ENCODE peak calls at places on chromosomes 11 and 22, in eight cellular contexts. O is neural progenitor cell; S is IMR-90; I is stomach; L is right cardiac atrium; Y is heart right ventricle; H is CD8-positive, alpha-beta T cell; R is left ventricle myocardium inferior. A is an unnamed sample.

GRCh38 chr11:111635706-111636045 is 33.4 kb downstream of the SIK2 start:
- DNase-seq in O (no peak), S (peak; percentile 67), I (no peak), L (peak; percentile 58), Y (peak; percentile 62), H (no peak), R (peak; percentile 25), A (no peak)

GRCh38 chr11:126354631-126355323 is 709 bp upstream of the ST3GAL4 start:
- DNase-seq in O (no peak), S (no peak), I (no peak), L (no peak), Y (no peak), H (no peak), R (peak; percentile 12), A (no peak)

GRCh38 chr22:24822471-24822870 is 16.5 kb downstream of the SGSM1 start:
- DNase-seq in O (no peak), S (no peak), I (peak; percentile 56), L (no peak), Y (no peak), H (no peak), R (no peak), A (no peak)

GRCh38 chr22:23608583-23608982 is 23.5 kb downstream of the DRICH1 start:
- DNase-seq in O (peak; percentile 88), S (peak; percentile 39), I (no peak), L (no peak), Y (no peak), H (no peak), R (no peak), A (no peak)

GRCh38 chr11:3642071-3642951 is 519 bp upstream of the ART5 start:
- DNase-seq in O (peak; percentile 97), S (peak; percentile 58), I (peak; percentile 85), L (peak; percentile 89), Y (peak; percentile 84), H (peak; percentile 55), R (peak; percentile 87), A (peak; percentile 75)

GRCh38 chr11:14422052-14422813 is 63.2 kb upstream of the RRAS2 start:
- DNase-seq in O (peak; percentile 81), S (peak; percentile 100), I (peak; percentile 57), L (peak; percentile 91), Y (peak; percentile 83), H (no peak), R (peak; percentile 88), A (peak; percentile 78)

GRCh38 chr11:68213135-68213515 is at the start of gene KMT5B:
- DNase-seq in O (no peak), S (peak; percentile 54), I (peak; percentile 59), L (peak; percentile 50), Y (peak; percentile 70), H (peak; percentile 54), R (peak; percentile 78), A (peak; percentile 50)

GRCh38 chr11:106424111-106424510 is 346.6 kb downstream of the AASDHPPT start:
- DNase-seq in O (no peak), S (peak; percentile 83), I (no peak), L (no peak), Y (no peak), H (no peak), R (no peak), A (no peak)

GRCh38 chr11:65399845-65400244 is 13.4 kb downstream of the FRMD8 start:
- DNase-seq in O (no peak), S (no peak), I (no peak), L (no peak), Y (no peak), H (no peak), R (no peak), A (no peak)

GRCh38 chr11:74687237-74688005 is 43.8 kb downstream of the CHRDL2 start:
- DNase-seq in O (no peak), S (peak; percentile 53), I (no peak), L (peak; percentile 57), Y (no peak), H (no peak), R (no peak), A (no peak)

GRCh38 chr11:104076455-104076854 is 40.0 kb downstream of the DDI1 start:
- DNase-seq in O (no peak), S (no peak), I (no peak), L (no peak), Y (no peak), H (no peak), R (no peak), A (no peak)

GRCh38 chr11:45176996-45177395 is 30.6 kb downstream of the PRDM11 start:
- DNase-seq in O (no peak), S (no peak), I (peak; percentile 40), L (no peak), Y (no peak), H (no peak), R (no peak), A (no peak)

GRCh38 chr11:87061766-87062165 is 24.0 kb downstream of the TMEM135 start:
- DNase-seq in O (no peak), S (no peak), I (no peak), L (no peak), Y (no peak), H (no peak), R (no peak), A (no peak)

GRCh38 chr11:116773203-116774112 is 671 bp upstream of the BUD13 start:
- DNase-seq in O (no peak), S (peak; percentile 17), I (no peak), L (no peak), Y (no peak), H (no peak), R (no peak), A (no peak)

GRCh38 chr11:105368711-105369110 is 229.1 kb upstream of the CARD18 start:
- DNase-seq in O (no peak), S (no peak), I (no peak), L (no peak), Y (no peak), H (no peak), R (no peak), A (no peak)

GRCh38 chr11:127056338-127056971 is 55.9 kb upstream of the KIRREL3 start:
- DNase-seq in O (no peak), S (no peak), I (no peak), L (no peak), Y (no peak), H (no peak), R (no peak), A (no peak)

GRCh38 chr11:2523821-2524391 is 79.1 kb downstream of the KCNQ1 start:
- DNase-seq in O (peak; percentile 1), S (no peak), I (peak; percentile 22), L (no peak), Y (no peak), H (no peak), R (peak; percentile 10), A (no peak)

GRCh38 chr11:86952933-86953637 is 2.1 kb downstream of the FZD4 start:
- DNase-seq in O (no peak), S (peak; percentile 59), I (no peak), L (no peak), Y (no peak), H (no peak), R (no peak), A (no peak)

GRCh38 chr11:121814962-121815361 is 301.1 kb downstream of the BLID start:
- DNase-seq in O (no peak), S (peak; percentile 59), I (no peak), L (no peak), Y (no peak), H (no peak), R (no peak), A (no peak)

GRCh38 chr11:126210871-126211235 is 597 bp downstream of the RPUSD4 start:
- DNase-seq in O (peak; percentile 43), S (no peak), I (no peak), L (no peak), Y (no peak), H (no peak), R (no peak), A (no peak)

GRCh38 chr11:69654660-69655478 is 13.9 kb downstream of the CCND1 start:
- DNase-seq in O (no peak), S (peak; percentile 52), I (no peak), L (peak; percentile 14), Y (no peak), H (no peak), R (no peak), A (no peak)
- H3K27ac ChIP-seq in O (no peak overlapping the region), S (no peak overlapping the region), I (no peak overlapping the region), L (no peak overlapping the region), Y (no peak overlapping the region), H (no peak overlapping the region), R (no peak overlapping the region), A (no peak overlapping the region)

GRCh38 chr11:48043998-48044512 is 63.7 kb downstream of the PTPRJ start:
- DNase-seq in O (no peak), S (no peak), I (no peak), L (no peak), Y (no peak), H (no peak), R (no peak), A (no peak)
- H3K4me3 ChIP-seq in O (no peak overlapping the region), S (no peak overlapping the region), I (no peak overlapping the region), L (no peak overlapping the region), Y (no peak overlapping the region), H (no peak overlapping the region), R (no peak overlapping the region), A (no peak overlapping the region)

GRCh38 chr11:115676768-115677167 is 172.6 kb upstream of the CADM1 start:
- DNase-seq in O (no peak), S (peak; percentile 81), I (no peak), L (no peak), Y (no peak), H (no peak), R (no peak), A (no peak)
- H3K27ac ChIP-seq in O (no peak overlapping the region), S (peak overlapping the region; percentile 88), I (no peak overlapping the region), L (no peak overlapping the region), Y (no peak overlapping the region), H (no peak overlapping the region), R (no peak overlapping the region), A (no peak overlapping the region)

DNA sequence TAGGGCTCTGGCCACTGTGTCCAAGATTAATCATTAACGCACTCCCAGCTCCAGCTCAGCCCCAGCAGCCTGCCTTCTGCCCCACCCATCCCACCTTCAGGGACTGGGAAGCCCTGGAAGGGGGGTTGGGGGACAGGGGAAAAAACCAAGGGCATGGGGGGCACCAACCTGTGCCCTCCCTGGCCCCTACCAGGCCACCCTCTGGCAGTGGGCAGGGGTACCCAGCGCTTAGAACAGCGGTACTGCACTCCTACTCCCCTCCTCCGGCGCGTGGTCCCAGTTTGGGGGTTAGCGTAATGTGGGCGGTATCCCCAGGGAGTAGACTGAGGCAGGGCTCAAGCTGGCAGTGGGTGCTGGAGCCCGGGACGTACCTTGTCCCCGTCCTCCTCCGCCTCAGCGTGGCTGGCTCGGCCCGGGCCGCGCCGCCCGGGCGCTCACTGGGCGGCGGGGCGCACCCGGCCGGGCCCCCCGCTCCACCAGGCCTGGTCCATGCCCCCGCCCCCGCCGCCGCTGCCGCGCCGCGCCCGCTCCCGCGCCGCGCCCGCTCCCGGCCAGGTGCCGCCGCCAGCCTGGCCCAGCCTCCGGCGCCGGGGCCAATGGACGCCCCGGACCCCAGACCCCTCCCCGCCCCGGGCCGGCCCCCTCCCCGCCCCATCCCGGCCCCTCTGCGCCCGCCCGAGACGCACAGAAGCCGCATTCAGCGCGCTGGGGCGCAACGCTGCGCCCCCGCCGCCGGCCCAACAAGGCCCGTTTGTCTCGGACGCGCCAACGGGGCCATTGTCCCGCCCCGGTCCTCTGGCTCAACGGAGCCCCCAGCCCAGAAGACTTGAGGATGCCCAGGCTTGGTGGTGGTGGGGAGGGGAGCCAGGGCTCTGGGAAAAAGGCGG is at the start of gene GAL3ST1:
- DNase-seq in O (peak; percentile 80), S (no peak), I (peak; percentile 66), L (no peak), Y (no peak), H (no peak), R (no peak), A (no peak)
- H3K4me3 ChIP-seq in O (peak within 1 kb of the TSS; percentile 70), S (no peak within 1 kb of the TSS), I (peak within 1 kb of the TSS; percentile 44), L (no peak within 1 kb of the TSS), Y (no peak within 1 kb of the TSS), H (no peak within 1 kb of the TSS), R (peak within 1 kb of the TSS; percentile 32), A (no peak within 1 kb of the TSS)

GRCh38 chr11:66970371-66970807 is 4.7 kb upstream of the C11orf86 start:
- DNase-seq in O (no peak), S (no peak), I (no peak), L (no peak), Y (no peak), H (no peak), R (no peak), A (no peak)
- H3K27ac ChIP-seq in O (no peak overlapping the region), S (peak overlapping the region; percentile 95), I (peak overlapping the region; percentile 31), L (peak overlapping the region; percentile 42), Y (no peak overlapping the region), H (no peak overlapping the region), R (no peak overlapping the region), A (peak overlapping the region; percentile 55)